ENCODE peak calls at places on chromosomes 1 and 21, in eight cellular contexts. F, Y, R, W, N, S, M and O are unnamed samples.
A peak's percentile ranks its signal among the peaks of the same experiment; 100 is the strongest.

GRCh38 chr1:179169616-179170467 is 59.6 kb downstream of the ABL2 start:
- DNase-seq in F (no peak), Y (no peak), R (peak; percentile 88), W (no peak), N (no peak), S (no peak), M (no peak), O (no peak)

GRCh38 chr1:2438038-2438437 is 25.7 kb upstream of the PEX10 start:
- DNase-seq in F (no peak), Y (no peak), R (no peak), W (no peak), N (no peak), S (no peak), M (no peak), O (no peak)

GRCh38 chr1:54791880-54792522 is 9.1 kb downstream of the TTC22 start:
- DNase-seq in F (peak; percentile 34), Y (peak; percentile 14), R (peak; percentile 49), W (peak; percentile 60), N (peak; percentile 20), S (no peak), M (no peak), O (no peak)

GRCh38 chr21:35358008-35358407 is 308.9 kb upstream of the RUNX1 start:
- DNase-seq in F (no peak), Y (no peak), R (no peak), W (no peak), N (no peak), S (no peak), M (no peak), O (no peak)

GRCh38 chr1:19081218-19081893 is 124.9 kb upstream of the IFFO2 start:
- DNase-seq in F (peak; percentile 25), Y (no peak), R (peak; percentile 69), W (no peak), N (peak; percentile 52), S (no peak), M (no peak), O (no peak)

GRCh38 chr1:166875302-166875733 is 746 bp downstream of the TADA1 start:
- DNase-seq in F (no peak), Y (no peak), R (no peak), W (no peak), N (no peak), S (no peak), M (no peak), O (no peak)

GRCh38 chr1:54610048-54610447 is 13.3 kb downstream of the FAM151A start:
- DNase-seq in F (no peak), Y (no peak), R (no peak), W (no peak), N (no peak), S (peak; percentile 86), M (no peak), O (peak; percentile 43)

GRCh38 chr1:153945131-153945794 is 1.3 kb downstream of the DENND4B start:
- DNase-seq in F (no peak), Y (peak; percentile 65), R (peak; percentile 51), W (no peak), N (peak; percentile 35), S (no peak), M (peak; percentile 92), O (no peak)

GRCh38 chr1:12549460-12550349 is 68.3 kb downstream of the DHRS3 start:
- DNase-seq in F (peak; percentile 80), Y (no peak), R (peak; percentile 74), W (no peak), N (peak; percentile 98), S (peak; percentile 68), M (no peak), O (peak; percentile 88)

GRCh38 chr1:24204116-24204515 is 17.0 kb upstream of the IFNLR1 start:
- DNase-seq in F (no peak), Y (no peak), R (no peak), W (no peak), N (no peak), S (no peak), M (no peak), O (no peak)

GRCh38 chr1:107941123-107941522 is 23.9 kb downstream of the VAV3 start:
- DNase-seq in F (no peak), Y (no peak), R (no peak), W (no peak), N (no peak), S (peak; percentile 85), M (no peak), O (no peak)

GRCh38 chr1:80646053-80646452 is 1154.7 kb upstream of the ADGRL2 start:
- DNase-seq in F (no peak), Y (no peak), R (no peak), W (no peak), N (no peak), S (no peak), M (no peak), O (no peak)

GRCh38 chr21:45104560-45104959 is 30.2 kb downstream of the ADARB1 start:
- DNase-seq in F (no peak), Y (no peak), R (no peak), W (no peak), N (peak; percentile 46), S (no peak), M (no peak), O (no peak)

GRCh38 chr1:69911301-69911801 is 294.0 kb downstream of the LRRC40 start:
- DNase-seq in F (no peak), Y (no peak), R (peak; percentile 86), W (no peak), N (peak; percentile 80), S (peak; percentile 22), M (no peak), O (no peak)

GRCh38 chr1:246067432-246068021 is 439.6 kb downstream of the SMYD3 start:
- DNase-seq in F (no peak), Y (no peak), R (peak; percentile 43), W (no peak), N (no peak), S (no peak), M (no peak), O (no peak)

GRCh38 chr1:65946960-65947359 is 154.3 kb downstream of the PDE4B start:
- DNase-seq in F (no peak), Y (no peak), R (no peak), W (no peak), N (no peak), S (peak; percentile 51), M (no peak), O (no peak)

GRCh38 chr1:176785810-176786209 is 322.8 kb downstream of the PAPPA2 start:
- DNase-seq in F (no peak), Y (no peak), R (no peak), W (no peak), N (no peak), S (no peak), M (no peak), O (no peak)

GRCh38 chr1:62712625-62713243 is 24.5 kb upstream of the DOCK7 start:
- DNase-seq in F (no peak), Y (no peak), R (no peak), W (no peak), N (no peak), S (no peak), M (no peak), O (no peak)

GRCh38 chr1:52102336-52103013 is 39.4 kb upstream of the ZFYVE9 start:
- DNase-seq in F (no peak), Y (no peak), R (peak; percentile 9), W (no peak), N (no peak), S (no peak), M (no peak), O (no peak)

DNA sequence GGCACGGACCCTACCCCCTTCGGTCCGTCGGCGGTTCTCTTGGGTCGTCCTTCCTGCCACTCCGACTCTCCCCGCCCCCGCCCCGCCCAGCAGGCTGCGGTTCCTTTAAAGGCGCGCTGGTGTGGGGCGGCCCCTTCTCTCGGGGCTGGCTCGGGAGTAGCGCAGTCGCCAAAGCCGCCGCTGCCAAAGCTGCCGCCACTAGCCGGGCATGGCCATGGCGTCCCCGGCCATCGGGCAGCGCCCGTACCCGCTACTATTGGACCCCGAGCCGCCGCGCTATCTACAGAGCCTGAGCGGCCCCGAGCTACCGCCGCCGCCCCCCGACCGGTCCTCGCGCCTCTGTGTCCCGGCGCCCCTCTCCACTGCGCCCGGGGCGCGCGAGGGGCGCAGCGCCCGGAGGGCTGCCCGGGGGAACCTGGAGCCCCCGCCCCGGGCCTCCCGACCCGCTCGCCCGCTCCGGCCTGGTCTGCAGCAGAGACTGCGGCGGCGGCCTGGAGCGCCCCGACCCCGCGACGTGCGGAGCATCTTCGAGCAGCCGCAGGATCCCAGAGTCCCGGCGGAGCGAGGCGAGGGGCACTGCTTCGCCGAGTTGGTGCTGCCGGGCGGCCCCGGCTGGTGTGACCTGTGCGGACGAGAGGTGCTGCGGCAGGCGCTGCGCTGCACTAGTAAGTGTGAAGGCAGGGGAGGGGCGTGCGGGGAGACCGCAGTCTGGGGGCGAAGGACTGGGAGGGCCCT is at the start of gene RASSF5:
- DNase-seq in F (peak; percentile 73), Y (peak; percentile 70), R (peak; percentile 61), W (no peak), N (peak; percentile 29), S (peak; percentile 28), M (peak; percentile 77), O (peak; percentile 90)
- H3K27ac ChIP-seq in F (peak within 1 kb of the TSS; percentile 85), Y (no peak within 1 kb of the TSS), R (no peak within 1 kb of the TSS), W (no peak within 1 kb of the TSS), N (no peak within 1 kb of the TSS), S (no peak within 1 kb of the TSS), M (no peak within 1 kb of the TSS), O (peak within 1 kb of the TSS; percentile 72)

GRCh38 chr1:85311818-85312217 is 35.4 kb upstream of the BCL10 start:
- DNase-seq in F (no peak), Y (no peak), R (no peak), W (no peak), N (no peak), S (no peak), M (no peak), O (no peak)
- H3K27ac ChIP-seq in F (peak overlapping the region; percentile 40), Y (no peak overlapping the region), R (no peak overlapping the region), W (no peak overlapping the region), N (peak overlapping the region; percentile 9), S (no peak overlapping the region), M (no peak overlapping the region), O (no peak overlapping the region)

DNA sequence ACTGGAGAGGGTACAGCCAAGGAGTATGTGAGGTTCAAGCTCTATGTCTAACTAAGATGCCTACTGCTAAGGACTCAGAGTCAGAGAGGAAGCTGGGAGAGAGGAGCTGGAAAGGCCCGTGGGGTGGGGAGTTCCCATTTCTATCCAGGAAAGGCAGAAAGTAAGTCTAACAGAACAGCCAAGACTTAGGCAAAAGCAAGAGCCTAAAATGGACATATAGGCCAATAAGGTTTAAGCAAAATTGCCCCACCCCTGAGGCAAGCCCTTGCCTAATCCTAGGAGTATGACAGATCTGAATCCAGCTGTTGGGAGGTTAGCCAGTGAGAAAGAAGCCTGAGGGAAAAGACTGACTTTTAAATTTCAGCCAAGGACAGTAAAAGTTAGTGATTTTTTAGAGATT is 1.6 kb upstream of the KLHDC9 start:
- DNase-seq in F (no peak), Y (no peak), R (peak; percentile 91), W (no peak), N (no peak), S (peak; percentile 72), M (no peak), O (no peak)
- H3K27ac ChIP-seq in F (peak overlapping the region; percentile 20), Y (no peak overlapping the region), R (no peak overlapping the region), W (no peak overlapping the region), N (no peak overlapping the region), S (no peak overlapping the region), M (no peak overlapping the region), O (peak overlapping the region; percentile 52)

DNA sequence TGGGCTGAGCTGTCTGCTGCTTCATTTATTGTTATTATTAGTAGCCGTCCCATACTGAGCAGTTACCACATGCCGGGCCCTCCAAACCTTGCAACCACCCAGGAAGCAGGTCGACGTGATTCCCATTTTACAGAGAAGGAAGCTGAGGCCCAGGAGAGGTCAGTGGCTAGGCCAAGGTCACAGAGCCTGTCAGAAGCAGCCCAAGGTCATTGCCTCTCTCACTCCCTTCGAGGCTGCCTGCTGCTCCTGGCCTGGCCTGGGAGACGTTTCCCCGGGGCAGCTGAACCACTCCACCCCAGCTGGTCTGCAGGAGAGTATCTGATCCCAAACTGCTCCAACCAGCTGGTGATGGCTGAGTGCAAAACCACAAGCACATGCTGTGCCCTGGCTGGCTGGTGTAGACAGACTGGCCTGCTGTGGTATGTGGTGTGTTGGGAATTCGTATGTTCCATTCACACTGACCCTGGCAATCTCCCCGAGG is 6.5 kb downstream of the PADI4 start:
- DNase-seq in F (no peak), Y (no peak), R (no peak), W (no peak), N (no peak), S (no peak), M (no peak), O (no peak)
- H3K27ac ChIP-seq in F (no peak overlapping the region), Y (no peak overlapping the region), R (no peak overlapping the region), W (no peak overlapping the region), N (no peak overlapping the region), S (no peak overlapping the region), M (no peak overlapping the region), O (no peak overlapping the region)